ENCODE peak calls at places on chromosome 2, in six cellular contexts. One of them, this sample, is unnamed.

GRCh38 chr2:108911401-108911800 is 77.6 kb downstream of the EDAR start:
- DNase-seq in progenitor cell of endocrine pancreas: no peak
- DNase-seq in activated T-cell treated with anti-CD3 and anti-CD28 coated beads for 1 hour: no peak
- DNase-seq in NCI-H1092: no peak
- DNase-seq in GDM1: no peak
- DNase-seq in C1 segment of cervical spinal cord: no peak
- DNase-seq in this sample: no peak

GRCh38 chr2:172496096-172496709 is 59.7 kb upstream of the PDK1 start:
- DNase-seq in progenitor cell of endocrine pancreas: no peak
- DNase-seq in activated T-cell treated with anti-CD3 and anti-CD28 coated beads for 1 hour: no peak
- DNase-seq in NCI-H1092: no peak
- DNase-seq in GDM1: peak
- DNase-seq in C1 segment of cervical spinal cord: peak
- DNase-seq in this sample: peak

GRCh38 chr2:238808761-238809160 is 39.1 kb upstream of the TWIST2 start:
- DNase-seq in progenitor cell of endocrine pancreas: no peak
- DNase-seq in activated T-cell treated with anti-CD3 and anti-CD28 coated beads for 1 hour: no peak
- DNase-seq in NCI-H1092: no peak
- DNase-seq in GDM1: no peak
- DNase-seq in C1 segment of cervical spinal cord: no peak
- DNase-seq in this sample: no peak

GRCh38 chr2:218993345-218994315 is at the start of gene CRYBA2:
- DNase-seq in progenitor cell of endocrine pancreas: no peak
- DNase-seq in activated T-cell treated with anti-CD3 and anti-CD28 coated beads for 1 hour: no peak
- DNase-seq in NCI-H1092: peak
- DNase-seq in GDM1: no peak
- DNase-seq in C1 segment of cervical spinal cord: no peak
- DNase-seq in this sample: no peak

GRCh38 chr2:128396500-128396891 is 77.8 kb upstream of the HS6ST1 start:
- DNase-seq in progenitor cell of endocrine pancreas: no peak
- DNase-seq in activated T-cell treated with anti-CD3 and anti-CD28 coated beads for 1 hour: no peak
- DNase-seq in NCI-H1092: no peak
- DNase-seq in GDM1: no peak
- DNase-seq in C1 segment of cervical spinal cord: no peak
- DNase-seq in this sample: no peak

GRCh38 chr2:241129086-241129871 is 20.0 kb downstream of the PASK start:
- DNase-seq in progenitor cell of endocrine pancreas: no peak
- DNase-seq in activated T-cell treated with anti-CD3 and anti-CD28 coated beads for 1 hour: no peak
- DNase-seq in NCI-H1092: no peak
- DNase-seq in GDM1: no peak
- DNase-seq in C1 segment of cervical spinal cord: no peak
- DNase-seq in this sample: no peak

GRCh38 chr2:98381494-98381893 is 35.2 kb downstream of the CNGA3 start:
- DNase-seq in progenitor cell of endocrine pancreas: no peak
- DNase-seq in activated T-cell treated with anti-CD3 and anti-CD28 coated beads for 1 hour: no peak
- DNase-seq in NCI-H1092: no peak
- DNase-seq in GDM1: no peak
- DNase-seq in C1 segment of cervical spinal cord: no peak
- DNase-seq in this sample: no peak

GRCh38 chr2:186882511-186883071 is 33.6 kb upstream of the ZSWIM2 start:
- DNase-seq in progenitor cell of endocrine pancreas: no peak
- DNase-seq in activated T-cell treated with anti-CD3 and anti-CD28 coated beads for 1 hour: no peak
- DNase-seq in NCI-H1092: no peak
- DNase-seq in GDM1: no peak
- DNase-seq in C1 segment of cervical spinal cord: no peak
- DNase-seq in this sample: no peak

GRCh38 chr2:120614901-120615300 is 120.8 kb upstream of the GLI2 start:
- DNase-seq in progenitor cell of endocrine pancreas: no peak
- DNase-seq in activated T-cell treated with anti-CD3 and anti-CD28 coated beads for 1 hour: no peak
- DNase-seq in NCI-H1092: no peak
- DNase-seq in GDM1: no peak
- DNase-seq in C1 segment of cervical spinal cord: no peak
- DNase-seq in this sample: no peak

GRCh38 chr2:46812381-46813024 is 103.1 kb downstream of the MCFD2 start:
- DNase-seq in progenitor cell of endocrine pancreas: no peak
- DNase-seq in activated T-cell treated with anti-CD3 and anti-CD28 coated beads for 1 hour: no peak
- DNase-seq in NCI-H1092: no peak
- DNase-seq in GDM1: no peak
- DNase-seq in C1 segment of cervical spinal cord: no peak
- DNase-seq in this sample: no peak

GRCh38 chr2:42064417-42064942 is 16.7 kb downstream of the PKDCC start:
- DNase-seq in progenitor cell of endocrine pancreas: no peak
- DNase-seq in activated T-cell treated with anti-CD3 and anti-CD28 coated beads for 1 hour: no peak
- DNase-seq in NCI-H1092: no peak
- DNase-seq in GDM1: no peak
- DNase-seq in C1 segment of cervical spinal cord: no peak
- DNase-seq in this sample: no peak

GRCh38 chr2:110105608-110106467 is 9.8 kb downstream of the MALL start:
- DNase-seq in progenitor cell of endocrine pancreas: no peak
- DNase-seq in activated T-cell treated with anti-CD3 and anti-CD28 coated beads for 1 hour: no peak
- DNase-seq in NCI-H1092: no peak
- DNase-seq in GDM1: no peak
- DNase-seq in C1 segment of cervical spinal cord: no peak
- DNase-seq in this sample: no peak

GRCh38 chr2:233021771-233022170 is 8.7 kb upstream of the NGEF start:
- DNase-seq in progenitor cell of endocrine pancreas: no peak
- DNase-seq in activated T-cell treated with anti-CD3 and anti-CD28 coated beads for 1 hour: no peak
- DNase-seq in NCI-H1092: no peak
- DNase-seq in GDM1: no peak
- DNase-seq in C1 segment of cervical spinal cord: no peak
- DNase-seq in this sample: no peak

GRCh38 chr2:7419814-7420213 is 502.6 kb downstream of the RNF144A start:
- DNase-seq in progenitor cell of endocrine pancreas: no peak
- DNase-seq in activated T-cell treated with anti-CD3 and anti-CD28 coated beads for 1 hour: no peak
- DNase-seq in NCI-H1092: no peak
- DNase-seq in GDM1: no peak
- DNase-seq in C1 segment of cervical spinal cord: no peak
- DNase-seq in this sample: no peak

GRCh38 chr2:48266698-48267097 is 263.3 kb upstream of the STON1 start:
- DNase-seq in progenitor cell of endocrine pancreas: no peak
- DNase-seq in activated T-cell treated with anti-CD3 and anti-CD28 coated beads for 1 hour: no peak
- DNase-seq in NCI-H1092: no peak
- DNase-seq in GDM1: no peak
- DNase-seq in C1 segment of cervical spinal cord: no peak
- DNase-seq in this sample: no peak

GRCh38 chr2:101998556-101999121 is 6.9 kb downstream of the IL1R2 start:
- DNase-seq in progenitor cell of endocrine pancreas: no peak
- DNase-seq in activated T-cell treated with anti-CD3 and anti-CD28 coated beads for 1 hour: no peak
- DNase-seq in NCI-H1092: no peak
- DNase-seq in GDM1: no peak
- DNase-seq in C1 segment of cervical spinal cord: no peak
- DNase-seq in this sample: no peak

GRCh38 chr2:149423633-149424032 is 93.2 kb downstream of the LYPD6 start:
- DNase-seq in progenitor cell of endocrine pancreas: no peak
- DNase-seq in activated T-cell treated with anti-CD3 and anti-CD28 coated beads for 1 hour: no peak
- DNase-seq in NCI-H1092: no peak
- DNase-seq in GDM1: no peak
- DNase-seq in C1 segment of cervical spinal cord: no peak
- DNase-seq in this sample: no peak

GRCh38 chr2:216596234-216596985 is 36.8 kb upstream of the IGFBP2 start:
- DNase-seq in progenitor cell of endocrine pancreas: no peak
- DNase-seq in activated T-cell treated with anti-CD3 and anti-CD28 coated beads for 1 hour: no peak
- DNase-seq in NCI-H1092: peak
- DNase-seq in GDM1: no peak
- DNase-seq in C1 segment of cervical spinal cord: no peak
- DNase-seq in this sample: no peak

GRCh38 chr2:73089270-73090030 is 17.9 kb upstream of the SFXN5 start:
- DNase-seq in progenitor cell of endocrine pancreas: no peak
- DNase-seq in activated T-cell treated with anti-CD3 and anti-CD28 coated beads for 1 hour: no peak
- DNase-seq in NCI-H1092: no peak
- DNase-seq in GDM1: no peak
- DNase-seq in C1 segment of cervical spinal cord: no peak
- DNase-seq in this sample: no peak

GRCh38 chr2:125405816-125406215 is 1250.1 kb upstream of the GYPC start:
- DNase-seq in progenitor cell of endocrine pancreas: no peak
- DNase-seq in activated T-cell treated with anti-CD3 and anti-CD28 coated beads for 1 hour: no peak
- DNase-seq in NCI-H1092: no peak
- DNase-seq in GDM1: no peak
- DNase-seq in C1 segment of cervical spinal cord: no peak
- DNase-seq in this sample: no peak

GRCh38 chr2:8987413-8987812 is 16.1 kb downstream of the MBOAT2 start:
- DNase-seq in progenitor cell of endocrine pancreas: no peak
- DNase-seq in activated T-cell treated with anti-CD3 and anti-CD28 coated beads for 1 hour: no peak
- DNase-seq in NCI-H1092: no peak
- DNase-seq in GDM1: no peak
- DNase-seq in C1 segment of cervical spinal cord: no peak
- DNase-seq in this sample: no peak

GRCh38 chr2:9057939-9058761 is 54.7 kb upstream of the MBOAT2 start:
- DNase-seq in progenitor cell of endocrine pancreas: no peak
- DNase-seq in activated T-cell treated with anti-CD3 and anti-CD28 coated beads for 1 hour: no peak
- DNase-seq in NCI-H1092: no peak
- DNase-seq in GDM1: no peak
- DNase-seq in C1 segment of cervical spinal cord: no peak
- DNase-seq in this sample: no peak

GRCh38 chr2:239800785-239801184 is 224.4 kb downstream of the NDUFA10 start:
- DNase-seq in progenitor cell of endocrine pancreas: no peak
- DNase-seq in activated T-cell treated with anti-CD3 and anti-CD28 coated beads for 1 hour: no peak
- DNase-seq in NCI-H1092: no peak
- DNase-seq in GDM1: no peak
- DNase-seq in C1 segment of cervical spinal cord: no peak
- DNase-seq in this sample: no peak

GRCh38 chr2:66569321-66569851 is 134.5 kb downstream of the MEIS1 start:
- DNase-seq in progenitor cell of endocrine pancreas: no peak
- DNase-seq in activated T-cell treated with anti-CD3 and anti-CD28 coated beads for 1 hour: no peak
- DNase-seq in NCI-H1092: no peak
- DNase-seq in GDM1: no peak
- DNase-seq in C1 segment of cervical spinal cord: no peak
- DNase-seq in this sample: no peak

GRCh38 chr2:187964742-187965141 is 326.9 kb upstream of the GULP1 start:
- DNase-seq in progenitor cell of endocrine pancreas: no peak
- DNase-seq in activated T-cell treated with anti-CD3 and anti-CD28 coated beads for 1 hour: no peak
- DNase-seq in NCI-H1092: no peak
- DNase-seq in GDM1: no peak
- DNase-seq in C1 segment of cervical spinal cord: no peak
- DNase-seq in this sample: no peak

GRCh38 chr2:127498386-127498785 is 27.9 kb downstream of the IWS1 start:
- DNase-seq in progenitor cell of endocrine pancreas: no peak
- DNase-seq in activated T-cell treated with anti-CD3 and anti-CD28 coated beads for 1 hour: no peak
- DNase-seq in NCI-H1092: no peak
- DNase-seq in GDM1: no peak
- DNase-seq in C1 segment of cervical spinal cord: no peak
- DNase-seq in this sample: no peak